ENCODE peak calls at places on chromosomes 3 and 15, in seven cellular contexts. C, Z, F, P, H, X and D are unnamed samples.

GRCh38 chr3:54745863-54746262 is 182.0 kb downstream of the LRTM1 start:
- DNase-seq in Z (no peak), C (no peak), X (no peak), H (no peak), F (no peak), P (no peak), D (no peak)

GRCh38 chr3:14121859-14122258 is 2.8 kb downstream of the CHCHD4 start:
- DNase-seq in C (peak; percentile 21), F (no peak), H (no peak), X (no peak), P (no peak), Z (no peak), D (no peak)

GRCh38 chr3:135869439-135870105 is 96.0 kb upstream of the PPP2R3A start:
- DNase-seq in C (no peak), H (no peak), Z (no peak), F (no peak), X (no peak), P (no peak), D (no peak)

GRCh38 chr3:107798381-107798780 is 275.6 kb downstream of the BBX start:
- DNase-seq in H (no peak), Z (no peak), F (no peak), C (no peak), X (no peak), P (no peak), D (no peak)

GRCh38 chr15:38332711-38333110 is 80.1 kb downstream of the SPRED1 start:
- DNase-seq in Z (no peak), P (no peak), F (no peak), C (no peak), H (no peak), X (no peak), D (no peak)

GRCh38 chr3:187051724-187052364 is 87.5 kb downstream of the RPL39L start:
- DNase-seq in Z (no peak), C (no peak), F (no peak), H (no peak), P (no peak), X (no peak), D (no peak)

GRCh38 chr3:62587579-62588031 is 214.3 kb upstream of the FEZF2 start:
- DNase-seq in F (no peak), X (no peak), H (no peak), P (no peak), Z (no peak), C (peak; percentile 66), D (no peak)

GRCh38 chr15:68888419-68888818 is 41.9 kb upstream of the SPESP1 start:
- DNase-seq in H (no peak), Z (no peak), X (no peak), P (no peak), C (peak; percentile 68), F (no peak), D (no peak)

GRCh38 chr15:80619677-80620076 is 75.4 kb upstream of the ABHD17C start:
- DNase-seq in X (no peak), C (peak; percentile 10), F (no peak), P (no peak), H (no peak), Z (no peak), D (no peak)

GRCh38 chr3:50807266-50807665 is 132.5 kb downstream of the DOCK3 start:
- DNase-seq in C (peak; percentile 34), F (no peak), P (no peak), H (no peak), X (no peak), Z (no peak), D (peak; percentile 73)

GRCh38 chr3:123034996-123035395 is 7.4 kb upstream of the SEMA5B start:
- DNase-seq in C (no peak), H (no peak), P (no peak), Z (no peak), X (no peak), F (no peak), D (no peak)

GRCh38 chr3:151421956-151422355 is 37.4 kb upstream of the P2RY12 start:
- DNase-seq in Z (no peak), X (no peak), F (no peak), C (no peak), H (no peak), P (no peak), D (no peak)

GRCh38 chr15:63729115-63729884 is 104.4 kb downstream of the HERC1 start:
- DNase-seq in H (no peak), Z (peak; percentile 63), C (no peak), P (no peak), X (no peak), F (no peak), D (no peak)

GRCh38 chr15:40105517-40106202 is 3.0 kb downstream of the BMF start:
- DNase-seq in H (peak; percentile 83), F (no peak), P (no peak), Z (no peak), X (no peak), C (no peak), D (no peak)
- H3K4me1 ChIP-seq in H (peaks cover 56% of the 10 kb centered on the region), F (peaks cover 25% of the 10 kb centered on the region), P (peaks cover 62% of the 10 kb centered on the region), Z (peaks cover 74% of the 10 kb centered on the region), X (peaks cover 82% of the 10 kb centered on the region), C (peaks cover 85% of the 10 kb centered on the region), D (peaks cover 73% of the 10 kb centered on the region)

DNA sequence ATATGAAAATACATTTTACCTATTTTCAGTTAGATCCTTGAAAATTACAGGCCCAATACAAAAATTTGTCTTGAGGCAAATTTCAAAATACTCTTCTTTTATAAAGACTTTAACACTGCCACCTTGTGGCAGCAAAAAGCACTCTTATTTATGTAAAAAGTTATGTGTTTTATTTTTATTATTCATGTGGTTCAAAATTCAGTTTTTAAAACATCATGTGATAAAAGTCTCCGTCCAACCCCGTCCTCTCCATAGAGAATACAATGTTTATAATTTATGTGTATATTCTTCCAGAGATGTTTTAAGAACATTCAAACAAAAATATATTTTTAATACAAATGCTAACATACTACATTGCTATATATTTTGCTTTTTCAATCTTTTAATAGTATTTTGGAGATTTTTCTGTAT is 36.9 kb upstream of the TRIM59 start:
- DNase-seq in Z (no peak), P (peak; percentile 18), F (no peak), C (no peak), X (no peak), H (no peak), D (no peak)
- H3K4me3 ChIP-seq in Z (no peak overlapping the region), P (no peak overlapping the region), F (no peak overlapping the region), C (no peak overlapping the region), X (no peak overlapping the region), H (no peak overlapping the region), D (no peak overlapping the region)

GRCh38 chr3:120420360-120420759 is 30.4 kb downstream of the FSTL1 start:
- DNase-seq in Z (no peak), P (no peak), H (no peak), F (no peak), X (no peak), C (no peak), D (no peak)
- TF ChIP-seq POLR2AphosphoS5 in Z (no peak), P (no peak), H (no peak), F (no peak), X (no peak), C (no peak), D (no peak)

DNA sequence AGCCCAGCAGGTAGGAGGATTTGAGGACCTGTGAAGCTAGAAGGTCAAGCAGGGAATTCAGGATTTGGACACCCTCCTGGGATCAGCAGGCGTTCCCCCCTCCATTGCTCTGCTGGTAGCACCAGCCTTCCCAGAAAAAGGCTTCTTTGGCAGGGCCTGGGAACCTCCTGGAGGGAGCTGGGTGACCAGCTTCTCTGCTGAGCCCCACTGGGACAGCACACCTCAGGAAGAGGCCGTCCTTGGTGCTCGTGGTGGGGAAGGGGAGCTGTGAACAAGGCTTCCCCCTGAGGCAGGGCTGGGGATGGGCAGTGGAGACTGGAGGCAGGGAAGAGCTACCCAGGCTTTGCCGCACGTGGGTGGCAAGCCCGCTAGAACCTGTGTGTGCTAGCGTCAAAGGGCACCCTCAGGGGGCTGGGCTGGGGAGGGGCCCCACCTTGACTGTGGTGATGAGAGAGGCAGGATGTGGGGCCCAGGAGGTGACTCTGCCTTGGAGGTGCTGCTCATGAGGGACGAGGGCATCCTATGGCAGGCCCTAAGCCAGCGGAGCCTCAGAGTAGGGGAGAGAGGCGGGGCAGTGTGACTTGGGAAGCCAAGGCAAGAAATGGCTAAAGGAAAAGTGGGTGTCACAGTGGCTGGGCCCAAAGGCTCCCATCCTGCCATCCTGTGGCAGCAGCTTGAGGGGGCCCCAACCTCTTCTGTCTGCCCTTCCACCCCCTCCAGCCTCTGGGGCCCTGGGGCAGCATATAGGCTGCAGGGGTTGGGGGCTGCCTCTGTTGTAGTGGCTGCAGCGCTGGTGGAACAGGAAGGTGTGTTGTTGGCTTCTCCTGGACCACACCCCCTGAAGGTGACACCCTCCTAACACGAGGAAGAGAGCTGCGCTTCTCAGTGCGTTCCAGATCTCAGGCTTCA is 20.7 kb downstream of the KLF13 start:
- DNase-seq in F (no peak), X (no peak), P (no peak), H (peak; percentile 93), Z (no peak), C (no peak), D (no peak)
- H3K4me1 ChIP-seq in F (peaks cover 7% of the 10 kb centered on the region), X (peaks cover 100% of the 10 kb centered on the region), P (peaks cover 9% of the 10 kb centered on the region), H (peaks cover 20% of the 10 kb centered on the region), Z (peaks cover 69% of the 10 kb centered on the region), C (peaks cover 100% of the 10 kb centered on the region), D (peaks cover 100% of the 10 kb centered on the region)

GRCh38 chr3:127735767-127736693 is 63.3 kb downstream of the ABTB1 start:
- DNase-seq in H (peak; percentile 73), F (peak; percentile 35), C (no peak), P (no peak), Z (peak; percentile 41), X (no peak), D (no peak)
- H3K4me3 ChIP-seq in H (no peak overlapping the region), F (no peak overlapping the region), C (peak overlapping the region; percentile 19), P (no peak overlapping the region), Z (no peak overlapping the region), X (no peak overlapping the region), D (no peak overlapping the region)

GRCh38 chr3:27590437-27591320 is 106.5 kb upstream of the SLC4A7 start:
- DNase-seq in C (no peak), H (no peak), Z (no peak), F (no peak), X (no peak), P (no peak), D (no peak)
- TF ChIP-seq POLR2AphosphoS5 in C (peak; percentile 41), H (no peak), Z (no peak), F (no peak), X (no peak), P (no peak), D (no peak)